ENCODE peak calls at places on chromosome 12, in eight cellular contexts. One of them, this sample, is unnamed.

GRCh38 chr12:47903151-47903611 is 1.6 kb downstream of the VDR start:
- DNase-seq in neuronal stem cell: no peak
- DNase-seq in ELR: peak; percentile 61
- DNase-seq in HFFc6: peak; percentile 25
- DNase-seq in HFF-Myc: no peak
- DNase-seq in right lobe of liver: no peak
- DNase-seq in kidney epithelial cell: peak; percentile 18
- DNase-seq in cardiac muscle cell: peak; percentile 58
- DNase-seq in this sample: no peak

GRCh38 chr12:111467092-111467861 is 61.6 kb downstream of the SH2B3 start:
- DNase-seq in HFFc6: peak; percentile 56
- DNase-seq in neuronal stem cell: no peak
- DNase-seq in HFF-Myc: peak; percentile 36
- DNase-seq in right lobe of liver: peak; percentile 24
- DNase-seq in cardiac muscle cell: no peak
- DNase-seq in ELR: no peak
- DNase-seq in kidney epithelial cell: no peak
- DNase-seq in this sample: no peak

GRCh38 chr12:53939141-53940108 is 794 bp downstream of the HOXC13 start:
- DNase-seq in HFF-Myc: no peak
- DNase-seq in HFFc6: no peak
- DNase-seq in kidney epithelial cell: no peak
- DNase-seq in right lobe of liver: no peak
- DNase-seq in cardiac muscle cell: peak; percentile 48
- DNase-seq in ELR: peak; percentile 52
- DNase-seq in neuronal stem cell: no peak
- DNase-seq in this sample: no peak

GRCh38 chr12:96334502-96334901 is 65.7 kb downstream of the CDK17 start:
- DNase-seq in ELR: no peak
- DNase-seq in cardiac muscle cell: no peak
- DNase-seq in neuronal stem cell: no peak
- DNase-seq in kidney epithelial cell: no peak
- DNase-seq in HFF-Myc: no peak
- DNase-seq in right lobe of liver: no peak
- DNase-seq in HFFc6: no peak
- DNase-seq in this sample: no peak

GRCh38 chr12:122928033-122928890 is 32.3 kb upstream of the VPS37B start:
- DNase-seq in HFF-Myc: no peak
- DNase-seq in right lobe of liver: no peak
- DNase-seq in HFFc6: no peak
- DNase-seq in cardiac muscle cell: no peak
- DNase-seq in neuronal stem cell: no peak
- DNase-seq in kidney epithelial cell: no peak
- DNase-seq in ELR: no peak
- DNase-seq in this sample: no peak

GRCh38 chr12:123929869-123930583 is 42.6 kb downstream of the CCDC92 start:
- DNase-seq in cardiac muscle cell: no peak
- DNase-seq in HFFc6: no peak
- DNase-seq in HFF-Myc: no peak
- DNase-seq in kidney epithelial cell: no peak
- DNase-seq in ELR: no peak
- DNase-seq in neuronal stem cell: no peak
- DNase-seq in right lobe of liver: no peak
- DNase-seq in this sample: no peak

GRCh38 chr12:91920276-91920675 is 225.4 kb downstream of the BTG1 start:
- DNase-seq in HFF-Myc: no peak
- DNase-seq in ELR: peak; percentile 33
- DNase-seq in right lobe of liver: no peak
- DNase-seq in HFFc6: peak; percentile 19
- DNase-seq in neuronal stem cell: no peak
- DNase-seq in cardiac muscle cell: no peak
- DNase-seq in kidney epithelial cell: no peak
- DNase-seq in this sample: no peak

GRCh38 chr12:39442895-39443703 is at the start of gene KIF21A:
- DNase-seq in cardiac muscle cell: peak; percentile 96
- DNase-seq in HFF-Myc: peak; percentile 35
- DNase-seq in right lobe of liver: peak; percentile 96
- DNase-seq in ELR: peak; percentile 93
- DNase-seq in kidney epithelial cell: peak; percentile 63
- DNase-seq in HFFc6: peak; percentile 76
- DNase-seq in neuronal stem cell: peak; percentile 91
- DNase-seq in this sample: peak; percentile 72

GRCh38 chr12:31590730-31591307 is at the start of gene DENND5B:
- DNase-seq in HFF-Myc: no peak
- DNase-seq in HFFc6: peak; percentile 33
- DNase-seq in ELR: peak; percentile 78
- DNase-seq in neuronal stem cell: peak; percentile 71
- DNase-seq in kidney epithelial cell: no peak
- DNase-seq in right lobe of liver: peak; percentile 90
- DNase-seq in cardiac muscle cell: peak; percentile 94
- DNase-seq in this sample: peak; percentile 69

GRCh38 chr12:52942914-52943207 is 6.1 kb upstream of the KRT18 start:
- DNase-seq in ELR: no peak
- DNase-seq in HFFc6: no peak
- DNase-seq in neuronal stem cell: no peak
- DNase-seq in cardiac muscle cell: no peak
- DNase-seq in HFF-Myc: no peak
- DNase-seq in right lobe of liver: no peak
- DNase-seq in kidney epithelial cell: no peak
- DNase-seq in this sample: no peak

GRCh38 chr12:116937640-116938039 is 26.9 kb downstream of the FBXW8 start:
- DNase-seq in ELR: no peak
- DNase-seq in HFFc6: no peak
- DNase-seq in cardiac muscle cell: no peak
- DNase-seq in neuronal stem cell: no peak
- DNase-seq in kidney epithelial cell: no peak
- DNase-seq in HFF-Myc: no peak
- DNase-seq in right lobe of liver: no peak
- DNase-seq in this sample: no peak

GRCh38 chr12:97512696-97513095 is 50.1 kb downstream of the RMST start:
- DNase-seq in HFFc6: no peak
- DNase-seq in neuronal stem cell: no peak
- DNase-seq in cardiac muscle cell: no peak
- DNase-seq in right lobe of liver: no peak
- DNase-seq in kidney epithelial cell: no peak
- DNase-seq in ELR: no peak
- DNase-seq in HFF-Myc: no peak
- DNase-seq in this sample: no peak

GRCh38 chr12:16612647-16613046 is 6.7 kb upstream of the LMO3 start:
- DNase-seq in HFF-Myc: no peak
- DNase-seq in ELR: no peak
- DNase-seq in HFFc6: peak; percentile 30
- DNase-seq in cardiac muscle cell: no peak
- DNase-seq in right lobe of liver: no peak
- DNase-seq in kidney epithelial cell: no peak
- DNase-seq in neuronal stem cell: no peak
- DNase-seq in this sample: no peak

GRCh38 chr12:132657004-132657727 is 30.0 kb downstream of the POLE start:
- DNase-seq in right lobe of liver: no peak
- DNase-seq in HFFc6: no peak
- DNase-seq in cardiac muscle cell: no peak
- DNase-seq in ELR: no peak
- DNase-seq in HFF-Myc: no peak
- DNase-seq in neuronal stem cell: no peak
- DNase-seq in kidney epithelial cell: no peak
- DNase-seq in this sample: no peak

GRCh38 chr12:114876968-114877680 is 193.1 kb upstream of the TBX3 start:
- DNase-seq in right lobe of liver: peak; percentile 58
- DNase-seq in cardiac muscle cell: no peak
- DNase-seq in HFF-Myc: no peak
- DNase-seq in kidney epithelial cell: no peak
- DNase-seq in ELR: no peak
- DNase-seq in HFFc6: no peak
- DNase-seq in neuronal stem cell: no peak
- DNase-seq in this sample: no peak

GRCh38 chr12:114403690-114404450 is 2.1 kb downstream of the TBX5 start:
- DNase-seq in neuronal stem cell: peak; percentile 31
- DNase-seq in HFFc6: no peak
- DNase-seq in cardiac muscle cell: peak; percentile 85
- DNase-seq in ELR: peak; percentile 75
- DNase-seq in kidney epithelial cell: no peak
- DNase-seq in HFF-Myc: no peak
- DNase-seq in right lobe of liver: no peak
- DNase-seq in this sample: no peak

GRCh38 chr12:56781726-56782125 is 18.6 kb downstream of the HSD17B6 start:
- DNase-seq in right lobe of liver: no peak
- DNase-seq in cardiac muscle cell: no peak
- DNase-seq in HFF-Myc: no peak
- DNase-seq in kidney epithelial cell: no peak
- DNase-seq in HFFc6: no peak
- DNase-seq in neuronal stem cell: no peak
- DNase-seq in ELR: no peak
- DNase-seq in this sample: no peak

GRCh38 chr12:88362439-88362838 is 217.8 kb downstream of the KITLG start:
- DNase-seq in right lobe of liver: no peak
- DNase-seq in HFF-Myc: no peak
- DNase-seq in HFFc6: peak; percentile 10
- DNase-seq in cardiac muscle cell: no peak
- DNase-seq in kidney epithelial cell: no peak
- DNase-seq in ELR: no peak
- DNase-seq in neuronal stem cell: no peak
- DNase-seq in this sample: no peak

GRCh38 chr12:112998997-112999767 is 20.9 kb downstream of the OAS2 start:
- DNase-seq in neuronal stem cell: no peak
- DNase-seq in kidney epithelial cell: no peak
- DNase-seq in HFF-Myc: no peak
- DNase-seq in ELR: no peak
- DNase-seq in right lobe of liver: no peak
- DNase-seq in HFFc6: no peak
- DNase-seq in cardiac muscle cell: no peak
- DNase-seq in this sample: no peak

GRCh38 chr12:13270817-13271216 is 74.3 kb downstream of the EMP1 start:
- DNase-seq in HFFc6: no peak
- DNase-seq in kidney epithelial cell: no peak
- DNase-seq in HFF-Myc: no peak
- DNase-seq in ELR: no peak
- DNase-seq in neuronal stem cell: no peak
- DNase-seq in right lobe of liver: no peak
- DNase-seq in cardiac muscle cell: no peak
- DNase-seq in this sample: no peak

GRCh38 chr12:116427200-116427932 is 131.8 kb upstream of the MAP1LC3B2 start:
- DNase-seq in HFFc6: peak; percentile 55
- DNase-seq in neuronal stem cell: no peak
- DNase-seq in ELR: peak; percentile 71
- DNase-seq in cardiac muscle cell: peak; percentile 19
- DNase-seq in kidney epithelial cell: no peak
- DNase-seq in right lobe of liver: no peak
- DNase-seq in HFF-Myc: no peak
- DNase-seq in this sample: no peak

GRCh38 chr12:57240926-57241555 is 9.9 kb downstream of the STAC3 start:
- DNase-seq in ELR: peak; percentile 59
- DNase-seq in kidney epithelial cell: no peak
- DNase-seq in right lobe of liver: no peak
- DNase-seq in neuronal stem cell: no peak
- DNase-seq in HFF-Myc: no peak
- DNase-seq in HFFc6: peak; percentile 28
- DNase-seq in cardiac muscle cell: no peak
- DNase-seq in this sample: no peak